ENCODE peak calls at places on chromosomes 4 and X, in six cellular contexts. One of them, this sample, is unnamed.

GRCh38 chr4:637536-637935 is 12.2 kb downstream of the PDE6B start:
- DNase-seq in hypothalamus: no peak
- DNase-seq in activated CD4-positive, alpha-beta T cell treated with anti-CD3 and anti-CD28 coated beads, Interleukin-2, amount 10 ng/mL, durations not matched to agents 7 days and 5 days: no peak
- DNase-seq in fibroblast of mammary gland: no peak
- DNase-seq in DMS79: no peak
- DNase-seq in foreskin fibroblast: no peak
- DNase-seq in this sample: no peak

GRCh38 chrX:130416785-130417184 is 15.0 kb downstream of the RBMX2 start:
- DNase-seq in DMS79: no peak
- DNase-seq in fibroblast of mammary gland: no peak
- DNase-seq in activated CD4-positive, alpha-beta T cell treated with anti-CD3 and anti-CD28 coated beads, Interleukin-2, amount 10 ng/mL, durations not matched to agents 7 days and 5 days: no peak
- DNase-seq in hypothalamus: no peak
- DNase-seq in foreskin fibroblast: no peak
- DNase-seq in this sample: no peak

GRCh38 chr4:104860227-104861123 is 286.2 kb upstream of the TET2 start:
- DNase-seq in fibroblast of mammary gland: peak
- DNase-seq in hypothalamus: peak
- DNase-seq in DMS79: no peak
- DNase-seq in foreskin fibroblast: peak
- DNase-seq in activated CD4-positive, alpha-beta T cell treated with anti-CD3 and anti-CD28 coated beads, Interleukin-2, amount 10 ng/mL, durations not matched to agents 7 days and 5 days: peak
- DNase-seq in this sample: peak

GRCh38 chrX:86133761-86134160 is 14.5 kb upstream of the DACH2 start:
- DNase-seq in fibroblast of mammary gland: peak
- DNase-seq in activated CD4-positive, alpha-beta T cell treated with anti-CD3 and anti-CD28 coated beads, Interleukin-2, amount 10 ng/mL, durations not matched to agents 7 days and 5 days: no peak
- DNase-seq in foreskin fibroblast: no peak
- DNase-seq in DMS79: no peak
- DNase-seq in hypothalamus: no peak
- DNase-seq in this sample: no peak

GRCh38 chrX:56600141-56600540 is 36.7 kb downstream of the UBQLN2 start:
- DNase-seq in fibroblast of mammary gland: peak
- DNase-seq in foreskin fibroblast: peak
- DNase-seq in activated CD4-positive, alpha-beta T cell treated with anti-CD3 and anti-CD28 coated beads, Interleukin-2, amount 10 ng/mL, durations not matched to agents 7 days and 5 days: no peak
- DNase-seq in DMS79: no peak
- DNase-seq in hypothalamus: no peak
- DNase-seq in this sample: peak

GRCh38 chr4:48796191-48796926 is 16.3 kb upstream of the FRYL start:
- DNase-seq in hypothalamus: no peak
- DNase-seq in foreskin fibroblast: no peak
- DNase-seq in DMS79: no peak
- DNase-seq in activated CD4-positive, alpha-beta T cell treated with anti-CD3 and anti-CD28 coated beads, Interleukin-2, amount 10 ng/mL, durations not matched to agents 7 days and 5 days: no peak
- DNase-seq in fibroblast of mammary gland: no peak
- DNase-seq in this sample: no peak

GRCh38 chr4:104279744-104280143 is 214.9 kb downstream of the CXXC4 start:
- DNase-seq in foreskin fibroblast: no peak
- DNase-seq in activated CD4-positive, alpha-beta T cell treated with anti-CD3 and anti-CD28 coated beads, Interleukin-2, amount 10 ng/mL, durations not matched to agents 7 days and 5 days: no peak
- DNase-seq in fibroblast of mammary gland: no peak
- DNase-seq in DMS79: no peak
- DNase-seq in hypothalamus: no peak
- DNase-seq in this sample: no peak

GRCh38 chr4:146153964-146154536 is 21.5 kb upstream of the LSM6 start:
- DNase-seq in fibroblast of mammary gland: no peak
- DNase-seq in foreskin fibroblast: no peak
- DNase-seq in hypothalamus: no peak
- DNase-seq in activated CD4-positive, alpha-beta T cell treated with anti-CD3 and anti-CD28 coated beads, Interleukin-2, amount 10 ng/mL, durations not matched to agents 7 days and 5 days: no peak
- DNase-seq in DMS79: no peak
- DNase-seq in this sample: no peak

GRCh38 chr4:152689615-152690501 is 10.1 kb upstream of the TMEM154 start:
- DNase-seq in DMS79: no peak
- DNase-seq in foreskin fibroblast: no peak
- DNase-seq in hypothalamus: no peak
- DNase-seq in activated CD4-positive, alpha-beta T cell treated with anti-CD3 and anti-CD28 coated beads, Interleukin-2, amount 10 ng/mL, durations not matched to agents 7 days and 5 days: no peak
- DNase-seq in fibroblast of mammary gland: no peak
- DNase-seq in this sample: no peak

GRCh38 chrX:73850124-73851013 is 287.4 kb downstream of the CHIC1 start:
- DNase-seq in DMS79: no peak
- DNase-seq in hypothalamus: no peak
- DNase-seq in foreskin fibroblast: no peak
- DNase-seq in fibroblast of mammary gland: peak
- DNase-seq in activated CD4-positive, alpha-beta T cell treated with anti-CD3 and anti-CD28 coated beads, Interleukin-2, amount 10 ng/mL, durations not matched to agents 7 days and 5 days: no peak
- DNase-seq in this sample: peak

GRCh38 chr4:23364167-23364566 is 525.7 kb downstream of the PPARGC1A start:
- DNase-seq in foreskin fibroblast: no peak
- DNase-seq in fibroblast of mammary gland: no peak
- DNase-seq in hypothalamus: no peak
- DNase-seq in DMS79: no peak
- DNase-seq in activated CD4-positive, alpha-beta T cell treated with anti-CD3 and anti-CD28 coated beads, Interleukin-2, amount 10 ng/mL, durations not matched to agents 7 days and 5 days: no peak
- DNase-seq in this sample: no peak

GRCh38 chr4:46676364-46676763 is 232.7 kb downstream of the COX7B2 start:
- DNase-seq in fibroblast of mammary gland: no peak
- DNase-seq in foreskin fibroblast: no peak
- DNase-seq in activated CD4-positive, alpha-beta T cell treated with anti-CD3 and anti-CD28 coated beads, Interleukin-2, amount 10 ng/mL, durations not matched to agents 7 days and 5 days: no peak
- DNase-seq in hypothalamus: no peak
- DNase-seq in DMS79: no peak
- DNase-seq in this sample: no peak

GRCh38 chr4:118345813-118346212 is 7.0 kb downstream of the PRSS12 start:
- DNase-seq in hypothalamus: no peak
- DNase-seq in fibroblast of mammary gland: peak
- DNase-seq in activated CD4-positive, alpha-beta T cell treated with anti-CD3 and anti-CD28 coated beads, Interleukin-2, amount 10 ng/mL, durations not matched to agents 7 days and 5 days: no peak
- DNase-seq in DMS79: no peak
- DNase-seq in foreskin fibroblast: no peak
- DNase-seq in this sample: peak

GRCh38 chr4:1047976-1048780 is 36.8 kb downstream of the FGFRL1 start:
- DNase-seq in activated CD4-positive, alpha-beta T cell treated with anti-CD3 and anti-CD28 coated beads, Interleukin-2, amount 10 ng/mL, durations not matched to agents 7 days and 5 days: no peak
- DNase-seq in hypothalamus: no peak
- DNase-seq in foreskin fibroblast: no peak
- DNase-seq in fibroblast of mammary gland: no peak
- DNase-seq in DMS79: no peak
- DNase-seq in this sample: no peak

GRCh38 chr4:7680106-7680505 is 245.4 kb upstream of the PSAPL1 start:
- DNase-seq in fibroblast of mammary gland: no peak
- DNase-seq in hypothalamus: no peak
- DNase-seq in DMS79: no peak
- DNase-seq in foreskin fibroblast: no peak
- DNase-seq in activated CD4-positive, alpha-beta T cell treated with anti-CD3 and anti-CD28 coated beads, Interleukin-2, amount 10 ng/mL, durations not matched to agents 7 days and 5 days: no peak
- DNase-seq in this sample: no peak

GRCh38 chr4:3519468-3520264 is 12.6 kb downstream of the LRPAP1 start:
- DNase-seq in hypothalamus: no peak
- DNase-seq in activated CD4-positive, alpha-beta T cell treated with anti-CD3 and anti-CD28 coated beads, Interleukin-2, amount 10 ng/mL, durations not matched to agents 7 days and 5 days: no peak
- DNase-seq in foreskin fibroblast: no peak
- DNase-seq in DMS79: no peak
- DNase-seq in fibroblast of mammary gland: no peak
- DNase-seq in this sample: no peak

GRCh38 chr4:128711361-128711760 is 98.1 kb upstream of the JADE1 start:
- DNase-seq in fibroblast of mammary gland: peak
- DNase-seq in DMS79: no peak
- DNase-seq in hypothalamus: no peak
- DNase-seq in foreskin fibroblast: no peak
- DNase-seq in activated CD4-positive, alpha-beta T cell treated with anti-CD3 and anti-CD28 coated beads, Interleukin-2, amount 10 ng/mL, durations not matched to agents 7 days and 5 days: no peak
- DNase-seq in this sample: no peak

GRCh38 chr4:52234539-52235174 is 183.6 kb downstream of the SPATA18 start:
- DNase-seq in activated CD4-positive, alpha-beta T cell treated with anti-CD3 and anti-CD28 coated beads, Interleukin-2, amount 10 ng/mL, durations not matched to agents 7 days and 5 days: no peak
- DNase-seq in DMS79: peak
- DNase-seq in fibroblast of mammary gland: peak
- DNase-seq in foreskin fibroblast: peak
- DNase-seq in hypothalamus: no peak
- DNase-seq in this sample: peak

GRCh38 chr4:33395731-33396485 is 2675.7 kb downstream of the PCDH7 start:
- DNase-seq in hypothalamus: no peak
- DNase-seq in foreskin fibroblast: no peak
- DNase-seq in activated CD4-positive, alpha-beta T cell treated with anti-CD3 and anti-CD28 coated beads, Interleukin-2, amount 10 ng/mL, durations not matched to agents 7 days and 5 days: no peak
- DNase-seq in fibroblast of mammary gland: no peak
- DNase-seq in DMS79: no peak
- DNase-seq in this sample: no peak

GRCh38 chrX:129593137-129593536 is 53.1 kb downstream of the OCRL start:
- DNase-seq in DMS79: no peak
- DNase-seq in hypothalamus: no peak
- DNase-seq in activated CD4-positive, alpha-beta T cell treated with anti-CD3 and anti-CD28 coated beads, Interleukin-2, amount 10 ng/mL, durations not matched to agents 7 days and 5 days: no peak
- DNase-seq in fibroblast of mammary gland: peak
- DNase-seq in foreskin fibroblast: no peak
- DNase-seq in this sample: peak

GRCh38 chr4:19349416-19349815 is 902.3 kb upstream of the SLIT2 start:
- DNase-seq in foreskin fibroblast: no peak
- DNase-seq in activated CD4-positive, alpha-beta T cell treated with anti-CD3 and anti-CD28 coated beads, Interleukin-2, amount 10 ng/mL, durations not matched to agents 7 days and 5 days: no peak
- DNase-seq in DMS79: no peak
- DNase-seq in hypothalamus: no peak
- DNase-seq in fibroblast of mammary gland: peak
- DNase-seq in this sample: peak

GRCh38 chrX:10325606-10326005 is 168.8 kb downstream of the CLCN4 start:
- DNase-seq in foreskin fibroblast: peak
- DNase-seq in hypothalamus: no peak
- DNase-seq in fibroblast of mammary gland: peak
- DNase-seq in activated CD4-positive, alpha-beta T cell treated with anti-CD3 and anti-CD28 coated beads, Interleukin-2, amount 10 ng/mL, durations not matched to agents 7 days and 5 days: no peak
- DNase-seq in DMS79: no peak
- DNase-seq in this sample: no peak

GRCh38 chr4:24810016-24810415 is 14.6 kb downstream of the SOD3 start:
- DNase-seq in DMS79: no peak
- DNase-seq in foreskin fibroblast: no peak
- DNase-seq in hypothalamus: no peak
- DNase-seq in fibroblast of mammary gland: peak
- DNase-seq in activated CD4-positive, alpha-beta T cell treated with anti-CD3 and anti-CD28 coated beads, Interleukin-2, amount 10 ng/mL, durations not matched to agents 7 days and 5 days: no peak
- DNase-seq in this sample: peak

GRCh38 chr4:77043507-77044131 is 32.2 kb downstream of the CCNI start:
- DNase-seq in foreskin fibroblast: peak
- DNase-seq in DMS79: no peak
- DNase-seq in activated CD4-positive, alpha-beta T cell treated with anti-CD3 and anti-CD28 coated beads, Interleukin-2, amount 10 ng/mL, durations not matched to agents 7 days and 5 days: no peak
- DNase-seq in hypothalamus: no peak
- DNase-seq in fibroblast of mammary gland: peak
- DNase-seq in this sample: no peak

GRCh38 chr4:131764730-131765129 is 1384.4 kb upstream of the PCDH10 start:
- DNase-seq in activated CD4-positive, alpha-beta T cell treated with anti-CD3 and anti-CD28 coated beads, Interleukin-2, amount 10 ng/mL, durations not matched to agents 7 days and 5 days: no peak
- DNase-seq in DMS79: no peak
- DNase-seq in foreskin fibroblast: no peak
- DNase-seq in hypothalamus: no peak
- DNase-seq in fibroblast of mammary gland: no peak
- DNase-seq in this sample: no peak

GRCh38 chr4:181835348-181835747 is 407.9 kb upstream of the TENM3 start:
- DNase-seq in DMS79: no peak
- DNase-seq in foreskin fibroblast: no peak
- DNase-seq in activated CD4-positive, alpha-beta T cell treated with anti-CD3 and anti-CD28 coated beads, Interleukin-2, amount 10 ng/mL, durations not matched to agents 7 days and 5 days: no peak
- DNase-seq in hypothalamus: no peak
- DNase-seq in fibroblast of mammary gland: peak
- DNase-seq in this sample: peak

GRCh38 chr4:54941994-54942552 is 183.3 kb downstream of the KDR start:
- DNase-seq in hypothalamus: no peak
- DNase-seq in foreskin fibroblast: no peak
- DNase-seq in activated CD4-positive, alpha-beta T cell treated with anti-CD3 and anti-CD28 coated beads, Interleukin-2, amount 10 ng/mL, durations not matched to agents 7 days and 5 days: peak
- DNase-seq in fibroblast of mammary gland: no peak
- DNase-seq in DMS79: no peak
- DNase-seq in this sample: no peak

GRCh38 chr4:100084892-100085291 is 105.4 kb downstream of the DDIT4L start:
- DNase-seq in activated CD4-positive, alpha-beta T cell treated with anti-CD3 and anti-CD28 coated beads, Interleukin-2, amount 10 ng/mL, durations not matched to agents 7 days and 5 days: no peak
- DNase-seq in hypothalamus: no peak
- DNase-seq in foreskin fibroblast: no peak
- DNase-seq in DMS79: no peak
- DNase-seq in fibroblast of mammary gland: no peak
- DNase-seq in this sample: no peak

GRCh38 chrX:25144043-25144940 is 128.5 kb upstream of the ARX start:
- DNase-seq in hypothalamus: peak
- DNase-seq in foreskin fibroblast: peak
- DNase-seq in fibroblast of mammary gland: peak
- DNase-seq in DMS79: no peak
- DNase-seq in activated CD4-positive, alpha-beta T cell treated with anti-CD3 and anti-CD28 coated beads, Interleukin-2, amount 10 ng/mL, durations not matched to agents 7 days and 5 days: peak
- DNase-seq in this sample: peak

GRCh38 chr4:87884976-87885574 is 52.3 kb downstream of the MEPE start:
- DNase-seq in foreskin fibroblast: no peak
- DNase-seq in fibroblast of mammary gland: no peak
- DNase-seq in DMS79: no peak
- DNase-seq in activated CD4-positive, alpha-beta T cell treated with anti-CD3 and anti-CD28 coated beads, Interleukin-2, amount 10 ng/mL, durations not matched to agents 7 days and 5 days: no peak
- DNase-seq in hypothalamus: no peak
- DNase-seq in this sample: no peak

GRCh38 chr4:168585168-168586091 is 88.6 kb downstream of the PALLD start:
- DNase-seq in DMS79: no peak
- DNase-seq in hypothalamus: peak
- DNase-seq in fibroblast of mammary gland: peak
- DNase-seq in activated CD4-positive, alpha-beta T cell treated with anti-CD3 and anti-CD28 coated beads, Interleukin-2, amount 10 ng/mL, durations not matched to agents 7 days and 5 days: peak
- DNase-seq in foreskin fibroblast: peak
- DNase-seq in this sample: peak

GRCh38 chrX:38929966-38930421 is 128.7 kb downstream of the MID1IP1 start:
- DNase-seq in DMS79: no peak
- DNase-seq in hypothalamus: no peak
- DNase-seq in fibroblast of mammary gland: peak
- DNase-seq in activated CD4-positive, alpha-beta T cell treated with anti-CD3 and anti-CD28 coated beads, Interleukin-2, amount 10 ng/mL, durations not matched to agents 7 days and 5 days: no peak
- DNase-seq in foreskin fibroblast: peak
- DNase-seq in this sample: peak